ENCODE peak calls at places on chromosomes 1 and 21, in six cellular contexts. F is IMR-90, G is H1, A is neuronal stem cell, N is H9, L is trophoblast cell. R is an unnamed sample.

GRCh38 chr1:159775716-159776115 is 5.0 kb upstream of the DUSP23 start:
- DNase-seq in F (no peak), G (no peak), A (no peak), N (no peak), L (no peak), R (no peak)

GRCh38 chr1:2625311-2625710 is 7.5 kb downstream of the MMEL1 start:
- DNase-seq in F (no peak), G (no peak), A (no peak), N (no peak), L (no peak), R (no peak)

GRCh38 chr1:2966435-2966834 is 54.8 kb upstream of the ACTRT2 start:
- DNase-seq in F (no peak), G (no peak), A (no peak), N (no peak), L (no peak), R (no peak)

GRCh38 chr1:18256318-18257235 is 149.0 kb downstream of the IGSF21 start:
- DNase-seq in F (no peak), G (peak), A (peak), N (peak), L (peak), R (no peak)

GRCh38 chr21:31117046-31117916 is 79.0 kb upstream of the KRTAP19-8 start:
- DNase-seq in F (peak), G (no peak), A (no peak), N (no peak), L (peak), R (peak)

GRCh38 chr1:83897516-83897915 is 101.4 kb downstream of the TTLL7 start:
- DNase-seq in F (no peak), G (no peak), A (no peak), N (no peak), L (no peak), R (no peak)

GRCh38 chr1:112719706-112720105 is 4.6 kb upstream of the PPM1J start:
- DNase-seq in F (no peak), G (no peak), A (no peak), N (no peak), L (no peak), R (no peak)

GRCh38 chr1:10793129-10793651 is 3.3 kb downstream of the CASZ1 start:
- DNase-seq in F (no peak), G (no peak), A (no peak), N (no peak), L (no peak), R (peak)

GRCh38 chr1:32568929-32569328 is 29.7 kb downstream of the ZBTB8A start:
- DNase-seq in F (no peak), G (no peak), A (no peak), N (no peak), L (no peak), R (no peak)

GRCh38 chr1:2814511-2815075 is 13.1 kb upstream of the TTC34 start:
- DNase-seq in F (no peak), G (no peak), A (no peak), N (no peak), L (no peak), R (no peak)

GRCh38 chr1:231218078-231218477 is 22.9 kb upstream of the GNPAT start:
- DNase-seq in F (no peak), G (no peak), A (no peak), N (no peak), L (no peak), R (no peak)

GRCh38 chr1:93775224-93775623 is 93.6 kb upstream of the BCAR3 start:
- DNase-seq in F (no peak), G (no peak), A (no peak), N (no peak), L (peak), R (no peak)

GRCh38 chr1:40532844-40533424 is 1.5 kb downstream of the ZNF684 start:
- DNase-seq in F (peak), G (no peak), A (peak), N (no peak), L (peak), R (peak)

GRCh38 chr1:25030674-25031589 is 100.9 kb upstream of the RUNX3 start:
- DNase-seq in F (peak), G (no peak), A (no peak), N (no peak), L (no peak), R (no peak)

GRCh38 chr1:9413143-9413876 is 120.6 kb downstream of the SPSB1 start:
- DNase-seq in F (peak), G (no peak), A (no peak), N (peak), L (peak), R (peak)

GRCh38 chr1:39047374-39048229 is 21.5 kb downstream of the NDUFS5 start:
- DNase-seq in F (peak), G (no peak), A (no peak), N (no peak), L (peak), R (peak)

GRCh38 chr1:225835752-225836151 is 25.8 kb downstream of the EPHX1 start:
- DNase-seq in F (peak), G (no peak), A (no peak), N (no peak), L (no peak), R (no peak)

GRCh38 chr1:208107817-208108608 is 136.2 kb downstream of the PLXNA2 start:
- DNase-seq in F (peak), G (no peak), A (no peak), N (no peak), L (peak), R (peak)

GRCh38 chr1:153968972-153969371 is 1.3 kb downstream of the CREB3L4 start:
- DNase-seq in F (no peak), G (no peak), A (no peak), N (no peak), L (no peak), R (no peak)

GRCh38 chr21:16624468-16625102 is 888.3 kb upstream of the CXADR start:
- DNase-seq in F (no peak), G (no peak), A (no peak), N (no peak), L (no peak), R (no peak)

GRCh38 chr1:111864862-111865261 is 109.2 kb downstream of the DDX20 start:
- DNase-seq in F (no peak), G (no peak), A (no peak), N (no peak), L (no peak), R (no peak)

GRCh38 chr1:219554109-219554508 is 58.8 kb downstream of the ZC3H11B start:
- DNase-seq in F (no peak), G (no peak), A (no peak), N (no peak), L (no peak), R (no peak)

GRCh38 chr1:219548386-219548785 is 64.5 kb downstream of the ZC3H11B start:
- DNase-seq in F (no peak), G (no peak), A (no peak), N (no peak), L (no peak), R (no peak)

GRCh38 chr1:219550171-219550570 is 62.7 kb downstream of the ZC3H11B start:
- DNase-seq in F (no peak), G (no peak), A (no peak), N (no peak), L (no peak), R (no peak)

GRCh38 chr1:219544163-219544846 is 68.6 kb downstream of the ZC3H11B start:
- DNase-seq in F (no peak), G (no peak), A (no peak), N (no peak), L (no peak), R (peak)

DNA sequence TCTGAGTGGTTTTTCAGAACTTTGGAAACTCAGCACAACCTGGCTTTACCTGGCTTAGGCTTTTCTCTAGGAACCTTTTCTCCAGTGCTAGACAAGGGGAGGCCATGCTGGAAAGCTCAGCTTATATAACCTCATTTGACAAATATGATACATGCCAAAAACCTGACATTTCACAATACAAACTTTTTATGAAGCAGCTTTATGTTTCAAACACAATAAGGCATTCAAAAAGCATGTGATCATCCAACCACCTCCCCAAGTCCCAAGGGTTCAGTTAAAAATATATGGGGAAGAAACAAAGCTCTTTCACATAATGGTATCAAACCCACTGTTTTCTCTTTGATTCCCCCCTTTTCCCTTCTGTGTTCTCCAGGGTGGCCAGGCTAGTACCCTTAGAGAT is 63.7 kb downstream of the ZC3H11B start:
- DNase-seq in F (no peak), G (no peak), A (no peak), N (no peak), L (no peak), R (no peak)
- H4K91ac ChIP-seq in F (no peak), G (no peak), A (no peak), N (no peak), L (no peak), R (no peak)

DNA sequence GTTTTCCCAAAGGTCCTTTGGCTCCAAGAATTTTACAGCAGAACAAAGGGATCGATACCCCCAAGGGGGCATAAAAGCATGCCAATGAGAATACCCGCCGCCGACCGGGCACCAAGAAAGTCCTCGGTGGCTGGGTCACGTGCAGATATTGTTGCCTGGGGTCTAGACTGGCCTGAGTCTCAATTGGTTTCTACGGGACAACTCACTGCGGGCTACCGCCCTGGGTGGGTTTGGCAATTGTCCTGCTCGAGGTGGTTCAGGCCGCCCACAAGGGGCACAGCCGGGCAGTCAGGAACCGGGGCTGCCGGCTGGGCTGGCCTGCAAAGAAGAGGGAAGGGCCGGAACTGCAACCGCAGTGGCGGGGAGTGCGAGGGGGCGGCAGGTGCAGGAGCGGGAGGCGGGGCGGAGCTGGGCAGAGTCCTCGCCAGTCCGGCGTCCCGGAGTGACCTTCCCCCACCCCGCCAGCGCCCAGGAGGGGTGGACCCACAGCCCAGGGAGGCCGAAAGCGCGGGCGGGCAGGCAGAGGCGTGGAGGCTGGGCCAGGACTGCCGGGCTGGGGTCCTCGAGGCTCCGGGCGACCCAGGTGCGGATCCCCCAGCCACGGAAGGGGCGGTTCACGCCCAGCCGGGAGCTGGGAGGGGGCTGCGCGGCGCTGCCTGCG is 926 bp upstream of the ATP1B1 start:
- DNase-seq in F (no peak), G (peak), A (no peak), N (peak), L (peak), R (peak)
- H3K4ac ChIP-seq in F (no peak), G (peak), A (no peak), N (no peak), L (peak), R (no peak)

DNA sequence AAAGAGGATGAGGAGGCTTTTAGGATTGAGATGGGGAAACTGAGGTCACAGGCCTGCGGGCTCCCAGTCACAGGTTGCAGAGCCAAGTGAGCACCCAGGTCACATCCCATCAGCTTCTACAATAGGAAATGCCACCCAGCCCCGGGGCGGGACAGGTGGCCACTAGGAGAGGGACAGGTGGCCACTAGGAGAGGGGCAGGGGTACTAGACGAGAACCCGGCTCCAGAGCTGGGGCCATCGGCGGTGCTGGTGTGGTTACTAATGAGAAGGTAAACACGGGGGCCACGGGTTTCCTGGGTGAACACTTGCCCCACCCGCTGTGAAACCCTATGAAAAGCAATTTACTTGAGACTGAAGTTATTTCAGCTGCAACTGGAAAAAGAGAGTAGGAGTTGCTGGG is 52.4 kb downstream of the MRPL37 start:
- DNase-seq in F (no peak), G (no peak), A (no peak), N (no peak), L (no peak), R (no peak)
- H4K91ac ChIP-seq in F (no peak), G (no peak), A (no peak), N (no peak), L (no peak), R (no peak)

GRCh38 chr1:204712718-204713430 is 27.3 kb upstream of the LRRN2 start:
- DNase-seq in F (no peak), G (no peak), A (no peak), N (no peak), L (no peak), R (no peak)

GRCh38 chr1:204714861-204715511 is 29.4 kb upstream of the LRRN2 start:
- DNase-seq in F (no peak), G (no peak), A (peak), N (peak), L (no peak), R (no peak)

GRCh38 chr1:204711947-204712701 is 26.6 kb upstream of the LRRN2 start:
- DNase-seq in F (no peak), G (no peak), A (no peak), N (no peak), L (no peak), R (no peak)

GRCh38 chr1:204713541-204713940 is 28.0 kb upstream of the LRRN2 start:
- DNase-seq in F (no peak), G (no peak), A (no peak), N (no peak), L (no peak), R (peak)

DNA sequence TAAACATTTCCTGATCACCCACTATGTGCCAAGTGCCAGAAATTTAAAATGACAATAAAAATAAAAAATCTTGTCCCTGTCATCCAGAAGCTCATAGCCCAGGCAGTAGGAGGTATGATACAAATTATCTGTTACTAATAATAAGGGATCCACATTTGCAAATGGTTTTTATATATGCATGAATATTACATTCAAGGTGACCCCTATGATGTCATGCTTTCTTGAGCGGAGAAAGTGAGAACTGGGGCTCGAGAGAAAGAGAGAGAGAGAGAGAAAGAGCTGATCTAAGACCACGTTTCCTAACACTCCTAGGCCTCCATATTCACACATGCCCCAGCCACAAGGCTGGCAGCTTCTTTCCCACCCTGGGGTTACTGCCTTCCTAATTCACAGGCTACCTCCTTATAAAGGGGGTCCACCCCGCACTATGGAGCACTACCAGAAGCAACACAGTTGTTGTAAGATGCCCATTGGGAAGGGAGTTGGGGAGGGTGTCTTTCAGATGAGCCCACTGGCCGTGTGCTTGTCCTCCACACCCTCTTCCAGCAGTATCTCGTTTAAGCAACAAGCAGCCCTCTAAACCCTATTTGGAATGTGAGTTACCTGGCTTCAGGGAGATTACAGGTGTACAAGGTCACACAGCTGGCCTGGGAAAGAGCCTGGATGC is 28.8 kb upstream of the LRRN2 start:
- DNase-seq in F (no peak), G (no peak), A (no peak), N (no peak), L (no peak), R (no peak)
- H3K4ac ChIP-seq in F (no peak), G (peak), A (no peak), N (no peak), L (no peak), R (no peak)

DNA sequence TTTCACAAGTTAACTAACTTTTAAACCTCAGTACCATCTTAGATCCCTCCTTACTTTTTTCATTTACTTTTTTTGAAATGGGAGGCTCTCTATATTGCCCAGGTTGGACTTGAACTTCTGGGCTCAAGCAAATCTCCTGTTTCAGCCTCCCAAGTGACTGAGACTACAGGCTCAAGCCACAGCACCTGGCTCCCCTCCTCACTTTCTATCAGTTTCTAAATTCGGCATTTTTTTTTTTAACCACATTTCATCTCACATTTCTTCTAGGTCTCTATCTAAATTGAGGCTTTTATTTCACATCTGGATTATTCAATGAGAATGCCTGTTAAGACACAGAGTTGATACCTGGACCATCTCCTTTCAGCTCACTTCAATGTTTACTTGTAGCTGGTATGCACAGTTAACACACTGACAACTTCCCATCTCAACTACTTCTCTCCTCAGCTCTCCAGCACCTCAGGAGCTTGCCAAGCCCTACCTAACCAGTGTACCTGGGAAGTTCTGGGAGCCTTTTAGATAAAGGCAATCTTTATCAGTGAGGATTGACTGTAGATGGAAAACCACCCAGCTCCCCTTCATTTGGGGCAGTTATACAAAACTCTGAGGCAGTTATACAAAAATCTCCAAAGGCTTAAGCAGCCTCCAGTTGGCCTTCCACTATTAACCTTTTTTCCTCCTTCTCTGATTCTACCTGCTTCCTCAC is 3.4 kb downstream of the USP33 start:
- DNase-seq in F (no peak), G (no peak), A (no peak), N (no peak), L (no peak), R (no peak)
- H4K91ac ChIP-seq in F (no peak), G (no peak), A (no peak), N (no peak), L (no peak), R (no peak)

DNA sequence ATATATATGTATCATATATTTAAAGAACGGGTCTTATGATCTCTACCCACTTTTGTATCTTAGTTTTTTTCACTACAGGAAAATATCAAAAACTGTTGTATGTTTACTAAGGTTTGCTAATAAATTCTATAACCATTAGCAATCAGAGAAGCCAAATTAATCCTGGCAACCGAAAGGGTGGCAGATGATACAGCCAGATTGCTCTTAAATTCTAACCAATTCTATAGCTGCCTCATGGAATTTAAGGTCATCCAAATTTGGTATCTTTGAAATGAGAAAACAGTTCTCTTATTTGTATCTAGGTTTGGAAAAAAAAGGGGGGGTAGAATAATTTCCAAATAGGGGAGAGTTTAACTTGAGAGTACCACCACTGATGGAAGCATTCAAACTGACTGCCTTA is 591.2 kb downstream of the SMYD3 start:
- DNase-seq in F (no peak), G (no peak), A (no peak), N (no peak), L (no peak), R (no peak)
- H3K4ac ChIP-seq in F (no peak), G (no peak), A (no peak), N (no peak), L (no peak), R (no peak)

DNA sequence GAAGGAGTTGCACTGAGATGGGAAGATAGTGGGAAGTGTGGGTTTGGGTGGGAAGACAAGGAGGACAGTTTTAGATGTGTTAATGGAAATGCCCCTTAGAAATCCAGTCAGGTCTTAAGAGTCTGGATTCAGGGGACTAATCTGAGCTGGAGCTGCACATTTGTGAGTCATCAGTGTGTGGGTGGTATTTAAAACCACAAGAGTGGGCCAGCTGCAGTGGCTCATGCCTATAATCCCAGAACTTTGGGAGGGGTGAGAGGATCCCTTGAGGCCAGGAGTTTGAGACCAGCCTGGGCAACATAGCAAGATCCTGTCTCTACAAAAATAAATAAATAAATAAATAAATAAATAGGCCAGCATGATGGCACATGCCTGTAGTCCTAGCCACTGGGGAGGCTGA is 40.9 kb upstream of the SLC6A9 start:
- DNase-seq in F (peak), G (no peak), A (no peak), N (no peak), L (no peak), R (peak)
- H4K91ac ChIP-seq in F (no peak), G (no peak), A (no peak), N (no peak), L (no peak), R (no peak)

R was measured in mesenchymal stem cell.